ENCODE peak calls at places on chromosomes 2 and 18, in five cellular contexts. C is prostate gland, M is body of pancreas, D is foreskin keratinocyte, K is HCT116. B is an unnamed sample.
A peak's percentile ranks its signal among the peaks of the same experiment; 100 is the strongest.

GRCh38 chr2:30217644-30218361 is 13.5 kb upstream of the LBH start:
- DNase-seq in C (peak; percentile 96), M (peak; percentile 98), D (no peak), K (peak; percentile 48), B (no peak)

GRCh38 chr2:161243312-161243711 is 64.9 kb upstream of the PSMD14 start:
- DNase-seq in C (no peak), M (no peak), D (no peak), K (no peak), B (no peak)

GRCh38 chr2:176421291-176422050 is 152.2 kb downstream of the MTX2 start:
- DNase-seq in C (no peak), M (no peak), D (no peak), K (no peak), B (no peak)

GRCh38 chr2:239666855-239667376 is 266.1 kb upstream of the HDAC4 start:
- DNase-seq in C (no peak), M (no peak), D (no peak), K (no peak), B (peak; percentile 42)

GRCh38 chr18:70046207-70046606 is 98.5 kb upstream of the CD226 start:
- DNase-seq in C (no peak), M (no peak), D (peak; percentile 45), K (no peak), B (no peak)

GRCh38 chr2:116716444-116716843 is 1098.0 kb upstream of the DDX18 start:
- DNase-seq in C (no peak), M (no peak), D (no peak), K (no peak), B (no peak)

GRCh38 chr2:43438858-43439655 is 156.8 kb downstream of the THADA start:
- DNase-seq in C (no peak), M (no peak), D (no peak), K (no peak), B (no peak)

GRCh38 chr2:121345887-121346286 is 60.9 kb upstream of the TFCP2L1 start:
- DNase-seq in C (no peak), M (no peak), D (no peak), K (no peak), B (no peak)

GRCh38 chr18:12744103-12744502 is 41.3 kb downstream of the PSMG2 start:
- DNase-seq in C (no peak), M (no peak), D (peak; percentile 53), K (peak; percentile 42), B (no peak)

GRCh38 chr18:2905802-2906521 is 59.2 kb downstream of the EMILIN2 start:
- DNase-seq in C (no peak), M (peak; percentile 45), D (no peak), K (peak; percentile 33), B (peak; percentile 84)

GRCh38 chr2:217356795-217357194 is 496.9 kb upstream of the TNP1 start:
- DNase-seq in C (no peak), M (no peak), D (no peak), K (no peak), B (no peak)

GRCh38 chr18:45173799-45174519 is 441.3 kb upstream of the SLC14A2 start:
- DNase-seq in C (no peak), M (no peak), D (no peak), K (no peak), B (no peak)

GRCh38 chr18:5841518-5841917 is 53.8 kb downstream of the TMEM200C start:
- DNase-seq in C (no peak), M (no peak), D (no peak), K (no peak), B (no peak)

GRCh38 chr2:149448315-149448714 is 117.9 kb downstream of the LYPD6 start:
- DNase-seq in C (no peak), M (no peak), D (no peak), K (no peak), B (no peak)

GRCh38 chr18:12534820-12535219 is 123.1 kb downstream of the SPIRE1 start:
- DNase-seq in C (no peak), M (no peak), D (no peak), K (no peak), B (no peak)

GRCh38 chr2:49807689-49808088 is 653.4 kb upstream of the FSHR start:
- DNase-seq in C (no peak), M (no peak), D (no peak), K (no peak), B (no peak)

GRCh38 chr2:191933307-191934105 is 86.6 kb upstream of the CAVIN2 start:
- DNase-seq in C (no peak), M (peak; percentile 23), D (peak; percentile 71), K (no peak), B (no peak)

GRCh38 chr18:74797577-74798151 is 200.0 kb downstream of the ZNF407 start:
- DNase-seq in C (no peak), M (no peak), D (peak; percentile 20), K (peak; percentile 28), B (peak; percentile 10)

GRCh38 chr2:237350597-237350996 is 63.4 kb downstream of the COL6A3 start:
- DNase-seq in C (no peak), M (no peak), D (no peak), K (no peak), B (no peak)

GRCh38 chr18:59954746-59955145 is 55.0 kb downstream of the PMAIP1 start:
- DNase-seq in C (no peak), M (no peak), D (peak; percentile 89), K (peak; percentile 84), B (no peak)

GRCh38 chr18:59951591-59951990 is 51.8 kb downstream of the PMAIP1 start:
- DNase-seq in C (no peak), M (no peak), D (peak; percentile 88), K (peak; percentile 63), B (no peak)

GRCh38 chr18:59952283-59953007 is 52.6 kb downstream of the PMAIP1 start:
- DNase-seq in C (no peak), M (no peak), D (no peak), K (no peak), B (no peak)

GRCh38 chr18:59957957-59958356 is 58.2 kb downstream of the PMAIP1 start:
- DNase-seq in C (peak; percentile 20), M (peak; percentile 74), D (peak; percentile 70), K (peak; percentile 67), B (peak; percentile 50)

DNA sequence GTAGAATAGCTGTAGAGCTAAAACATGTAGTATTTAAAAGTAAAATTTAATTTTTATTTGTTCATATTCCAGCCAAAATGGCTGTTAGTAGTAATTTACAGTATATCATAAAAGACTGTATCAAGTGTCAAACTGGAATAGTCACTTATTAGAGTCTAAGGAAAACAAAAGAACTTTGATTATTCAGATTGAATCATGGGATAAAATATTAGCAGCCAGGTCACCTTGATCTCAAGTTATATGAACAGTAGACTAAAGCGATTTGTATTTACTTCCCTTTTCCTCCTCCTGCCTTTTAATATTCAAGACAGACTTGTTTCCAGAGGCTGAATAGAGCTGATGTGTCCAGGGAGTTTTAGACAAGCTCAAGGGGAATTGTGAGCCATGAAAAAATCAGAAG is 54.4 kb downstream of the PMAIP1 start:
- DNase-seq in C (no peak), M (no peak), D (no peak), K (no peak), B (no peak)
- H3K4me1 ChIP-seq in C (no peaks in the 10 kb centered on the region), M (peaks cover 15% of the 10 kb centered on the region), D (peaks cover 60% of the 10 kb centered on the region), K (peaks cover 85% of the 10 kb centered on the region), B (peaks cover 34% of the 10 kb centered on the region)

GRCh38 chr18:37507239-37507638 is 58.4 kb downstream of the CELF4 start:
- DNase-seq in C (no peak), M (no peak), D (no peak), K (no peak), B (no peak)

GRCh38 chr18:37509600-37509999 is 56.0 kb downstream of the CELF4 start:
- DNase-seq in C (no peak), M (no peak), D (no peak), K (no peak), B (no peak)

GRCh38 chr18:37512400-37512799 is 53.2 kb downstream of the CELF4 start:
- DNase-seq in C (no peak), M (no peak), D (no peak), K (no peak), B (no peak)

GRCh38 chr18:37516361-37516853 is 49.2 kb downstream of the CELF4 start:
- DNase-seq in C (no peak), M (no peak), D (no peak), K (no peak), B (no peak)

GRCh38 chr18:37511933-37512332 is 53.7 kb downstream of the CELF4 start:
- DNase-seq in C (no peak), M (no peak), D (no peak), K (no peak), B (no peak)
- H3K27me3 ChIP-seq in C (no peaks in the 10 kb centered on the region), M (no peaks in the 10 kb centered on the region), D (peaks cover 2% of the 10 kb centered on the region), K (peaks cover 85% of the 10 kb centered on the region), B (no peaks in the 10 kb centered on the region)

DNA sequence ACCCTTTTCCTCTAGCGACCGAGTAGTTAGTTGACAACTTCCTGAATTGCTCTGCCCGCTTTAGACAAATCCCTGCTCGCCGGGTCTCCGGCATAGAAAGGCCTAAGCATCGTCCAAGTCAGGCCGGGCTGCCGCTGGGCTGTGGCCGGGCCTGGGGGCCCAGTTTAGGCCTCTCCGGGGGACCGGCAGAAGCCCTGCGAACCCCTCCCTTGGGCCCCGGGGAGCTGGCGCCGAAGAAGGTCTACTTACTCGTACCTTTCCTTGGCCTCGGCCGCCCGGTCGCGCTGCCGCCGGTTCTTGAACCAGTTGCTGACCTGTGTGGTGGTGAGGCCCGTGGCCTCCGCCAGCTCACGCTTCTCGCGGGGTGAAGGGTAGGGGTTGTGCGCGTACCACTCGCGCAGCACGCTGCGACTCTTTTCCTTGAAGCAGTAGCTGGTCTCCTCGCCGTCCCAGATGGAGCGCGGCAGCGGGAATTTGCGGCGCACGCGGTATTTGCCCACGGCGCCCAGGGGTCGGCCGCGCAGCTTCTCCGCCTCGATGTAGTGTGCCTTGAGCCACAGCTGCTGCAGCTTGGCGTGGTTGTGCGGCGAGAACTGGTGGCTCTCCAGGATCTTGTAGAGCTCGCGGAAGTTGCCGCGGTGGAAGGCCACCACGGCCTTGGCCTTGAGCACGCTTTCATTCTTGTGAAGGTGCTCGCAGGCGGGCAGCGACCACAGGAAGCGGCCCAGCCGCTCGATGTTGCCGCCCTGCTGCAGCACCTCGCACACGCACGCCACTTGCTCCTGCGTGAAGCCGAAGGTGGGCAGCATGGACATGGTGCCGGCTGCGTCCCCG is 739 bp downstream of the SIX2 start:
- DNase-seq in C (no peak), M (peak; percentile 60), D (no peak), K (no peak), B (no peak)
- H3K4me1 ChIP-seq in C (peaks cover 8% of the 10 kb centered on the region), M (peaks cover 53% of the 10 kb centered on the region), D (no peaks in the 10 kb centered on the region), K (peaks cover 7% of the 10 kb centered on the region), B (peaks cover 28% of the 10 kb centered on the region)

GRCh38 chr2:154699560-154699901 is 1.0 kb downstream of the KCNJ3 start:
- DNase-seq in C (no peak), M (peak; percentile 48), D (no peak), K (no peak), B (no peak)

GRCh38 chr2:154698789-154699559 is 479 bp downstream of the KCNJ3 start:
- DNase-seq in C (no peak), M (no peak), D (no peak), K (no peak), B (no peak)

GRCh38 chr2:154696771-154697170 is 1.7 kb upstream of the KCNJ3 start:
- DNase-seq in C (no peak), M (no peak), D (no peak), K (no peak), B (no peak)

GRCh38 chr2:154697422-154698237 is 865 bp upstream of the KCNJ3 start:
- DNase-seq in C (no peak), M (peak; percentile 23), D (no peak), K (no peak), B (no peak)

DNA sequence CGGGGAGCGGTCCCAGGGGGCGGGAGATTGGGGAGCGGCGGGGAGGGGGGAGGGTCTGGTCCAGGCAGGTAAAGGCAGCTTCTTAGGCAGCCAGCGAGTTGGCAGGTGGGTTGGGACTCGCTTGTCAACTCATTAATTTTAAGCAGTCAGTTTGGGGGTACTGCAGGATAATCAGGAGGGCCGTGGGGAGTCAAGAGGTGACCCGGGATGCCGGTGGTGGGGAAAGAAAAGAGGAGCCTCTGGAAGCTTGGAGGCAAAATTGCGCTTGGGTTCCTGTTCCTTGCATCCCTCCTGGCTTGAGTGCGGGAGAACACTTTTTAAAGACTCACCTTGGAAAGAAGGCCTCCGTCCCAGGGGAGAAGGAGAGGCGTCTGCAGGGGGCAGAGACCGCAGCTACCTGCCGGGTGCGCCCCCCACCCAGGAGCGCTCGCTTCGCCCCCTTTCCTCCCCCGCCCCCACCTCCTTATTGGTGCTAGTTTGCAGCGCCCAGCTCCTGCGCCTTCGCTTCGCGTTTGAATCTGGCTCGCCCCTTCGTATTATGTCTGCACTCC is at the start of gene KCNJ3:
- DNase-seq in C (no peak), M (no peak), D (no peak), K (no peak), B (no peak)
- H3K27me3 ChIP-seq in C (peaks cover 4% of the 10 kb centered on the region), M (no peaks in the 10 kb centered on the region), D (peaks cover 40% of the 10 kb centered on the region), K (no peaks in the 10 kb centered on the region), B (no peaks in the 10 kb centered on the region)

B was measured in SJSA1.